ENCODE peak calls at places on chromosome 7, in five cellular contexts. B is stomach, E is AG04450, Q is choroid plexus epithelial cell, H is OCI-LY7. S is an unnamed sample.

GRCh38 chr7:32053204-32053603 is 17.0 kb downstream of the PDE1C start:
- DNase-seq in B (no peak), H (no peak), Q (no peak), E (no peak), S (no peak)

GRCh38 chr7:4179616-4180380 is 502.3 kb upstream of the FOXK1 start:
- DNase-seq in E (no peak), H (no peak), B (no peak), Q (no peak), S (no peak)

GRCh38 chr7:33418251-33418701 is 288.9 kb downstream of the BBS9 start:
- DNase-seq in Q (peak; percentile 83), E (no peak), H (no peak), B (no peak), S (no peak)

GRCh38 chr7:12423995-12424745 is 20.5 kb upstream of the VWDE start:
- DNase-seq in B (no peak), H (no peak), Q (no peak), E (no peak), S (no peak)

GRCh38 chr7:135994466-135995205 is 17.5 kb upstream of the MTPN start:
- DNase-seq in E (no peak), Q (peak; percentile 67), H (no peak), B (no peak), S (no peak)

GRCh38 chr7:24952464-24952863 is 27.5 kb downstream of the OSBPL3 start:
- DNase-seq in B (no peak), H (no peak), E (no peak), Q (no peak), S (no peak)

GRCh38 chr7:130970696-130971095 is 236.7 kb upstream of the KLF14 start:
- DNase-seq in Q (no peak), E (no peak), B (no peak), H (no peak), S (no peak)

GRCh38 chr7:68246189-68246633 is 1249.6 kb downstream of the TYW1 start:
- DNase-seq in B (no peak), E (no peak), H (no peak), Q (no peak), S (no peak)

GRCh38 chr7:103573479-103574058 is 127.6 kb upstream of the SLC26A5 start:
- DNase-seq in H (peak; percentile 24), B (no peak), E (no peak), Q (peak; percentile 68), S (peak; percentile 2)

GRCh38 chr7:117008849-117009531 is 55.7 kb downstream of the ST7 start:
- DNase-seq in Q (peak; percentile 90), H (no peak), E (no peak), B (no peak), S (peak; percentile 41)

GRCh38 chr7:74068378-74069085 is 15.1 kb upstream of the LIMK1 start:
- DNase-seq in Q (no peak), E (no peak), H (no peak), B (no peak), S (no peak)

GRCh38 chr7:2982401-2982800 is 61.3 kb downstream of the CARD11 start:
- DNase-seq in Q (no peak), E (no peak), H (no peak), B (no peak), S (no peak)

GRCh38 chr7:101985646-101986199 is 168.3 kb downstream of the CUX1 start:
- DNase-seq in Q (no peak), E (no peak), B (no peak), H (peak; percentile 56), S (no peak)

GRCh38 chr7:13639416-13639815 is 350.1 kb downstream of the ETV1 start:
- DNase-seq in H (no peak), Q (no peak), E (no peak), B (no peak), S (no peak)

GRCh38 chr7:50310361-50310760 is 5.8 kb downstream of the IKZF1 start:
- DNase-seq in E (no peak), B (no peak), Q (no peak), H (peak; percentile 78), S (no peak)

GRCh38 chr7:7438851-7439250 is 96.8 kb downstream of the COL28A1 start:
- DNase-seq in E (peak; percentile 95), Q (peak; percentile 98), B (no peak), H (no peak), S (no peak)

GRCh38 chr7:81173766-81174281 is 255.0 kb upstream of the SEMA3C start:
- DNase-seq in H (no peak), Q (peak; percentile 88), B (peak; percentile 31), E (peak; percentile 53), S (no peak)

GRCh38 chr7:1555813-1556540 is at the start of gene TMEM184A:
- DNase-seq in E (no peak), B (peak; percentile 96), Q (no peak), H (peak; percentile 75), S (no peak)

GRCh38 chr7:46654546-46655443 is 733.7 kb upstream of the IGFBP3 start:
- DNase-seq in B (no peak), Q (peak; percentile 39), H (no peak), E (no peak), S (no peak)

GRCh38 chr7:47435889-47436312 is 146.0 kb downstream of the TNS3 start:
- DNase-seq in B (peak; percentile 70), E (peak; percentile 47), Q (peak; percentile 93), H (peak; percentile 66), S (peak; percentile 16)

DNA sequence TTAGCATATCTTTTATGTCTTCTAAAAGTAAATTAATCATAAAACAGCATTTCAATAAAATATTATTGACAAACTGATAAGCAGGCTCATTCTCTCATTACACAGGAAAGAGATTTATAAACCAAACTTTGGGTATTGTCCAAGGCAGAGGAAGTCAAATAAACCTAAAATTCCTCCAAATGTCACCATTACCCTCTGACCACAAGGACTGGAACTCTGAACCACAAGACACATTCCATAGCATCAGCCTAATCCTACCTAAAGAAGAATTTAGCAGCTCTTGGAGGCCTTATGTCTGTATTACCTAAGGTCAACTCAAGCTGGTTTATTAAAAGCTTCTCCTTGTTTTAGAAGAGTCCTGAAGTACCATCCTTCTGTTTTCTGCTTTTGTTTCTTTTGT is 82.4 kb upstream of the SLC13A1 start:
- DNase-seq in H (no peak), E (no peak), Q (peak; percentile 87), B (no peak), S (no peak)
- H3K4me3 ChIP-seq in H (no peak overlapping the region), E (no peak overlapping the region), Q (no peak overlapping the region), B (no peak overlapping the region), S (no peak overlapping the region)

DNA sequence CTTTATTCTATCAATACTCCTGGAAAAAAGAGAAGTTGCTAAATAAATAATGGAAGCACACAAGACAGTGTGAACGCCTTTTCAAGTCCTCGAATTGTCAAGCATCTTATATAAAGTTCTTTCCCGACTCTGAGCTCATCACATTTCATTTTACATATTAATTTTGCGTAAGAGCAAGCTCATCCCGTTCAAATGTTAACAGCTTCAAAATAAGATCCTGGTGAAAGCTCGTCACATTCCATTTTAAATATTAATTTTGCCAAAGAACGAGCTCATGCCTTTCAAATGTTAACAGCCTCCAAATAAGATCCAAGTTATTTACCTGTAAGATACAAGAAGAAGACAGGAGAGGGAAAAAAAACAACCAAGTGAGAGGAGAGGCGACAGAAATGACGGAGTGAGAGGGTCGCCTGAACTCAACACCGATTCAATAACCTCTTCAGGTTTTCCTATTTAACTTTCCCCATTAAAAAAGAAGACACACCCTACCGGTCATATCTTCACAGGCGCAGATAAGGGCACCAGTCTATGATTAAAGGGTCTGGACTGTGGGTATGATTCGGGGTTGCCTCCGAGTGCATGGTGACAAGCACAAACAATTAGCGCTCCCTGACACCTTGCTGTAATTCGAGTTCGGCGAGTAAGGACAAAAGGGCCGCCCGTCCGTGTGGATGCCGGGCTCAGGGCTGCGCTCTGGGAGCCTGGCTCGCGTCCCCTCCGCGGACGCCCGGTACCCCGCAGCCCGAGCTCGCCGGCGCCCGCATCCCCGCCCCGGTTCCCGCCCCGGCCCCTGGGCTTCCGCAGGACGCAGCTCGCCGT is 111.7 kb upstream of the RHEB start:
- DNase-seq in E (no peak), Q (peak; percentile 42), H (peak; percentile 50), B (peak; percentile 34), S (no peak)
- TF ChIP-seq CTCF in E (peak; percentile 37), Q (peak; percentile 39), H (peak; percentile 39), B (no peak), S (peak; percentile 15)

GRCh38 chr7:83681200-83681599 is 32.3 kb upstream of the SEMA3E start:
- DNase-seq in Q (no peak), B (no peak), H (no peak), E (no peak), S (no peak)

GRCh38 chr7:83689855-83690254 is 40.9 kb upstream of the SEMA3E start:
- DNase-seq in Q (no peak), H (no peak), B (no peak), E (no peak), S (no peak)

GRCh38 chr7:83684928-83685327 is 36.0 kb upstream of the SEMA3E start:
- DNase-seq in B (no peak), H (no peak), Q (peak; percentile 7), E (no peak), S (no peak)
- H3K4me3 ChIP-seq in B (no peak overlapping the region), H (no peak overlapping the region), Q (no peak overlapping the region), E (no peak overlapping the region), S (no peak overlapping the region)

DNA sequence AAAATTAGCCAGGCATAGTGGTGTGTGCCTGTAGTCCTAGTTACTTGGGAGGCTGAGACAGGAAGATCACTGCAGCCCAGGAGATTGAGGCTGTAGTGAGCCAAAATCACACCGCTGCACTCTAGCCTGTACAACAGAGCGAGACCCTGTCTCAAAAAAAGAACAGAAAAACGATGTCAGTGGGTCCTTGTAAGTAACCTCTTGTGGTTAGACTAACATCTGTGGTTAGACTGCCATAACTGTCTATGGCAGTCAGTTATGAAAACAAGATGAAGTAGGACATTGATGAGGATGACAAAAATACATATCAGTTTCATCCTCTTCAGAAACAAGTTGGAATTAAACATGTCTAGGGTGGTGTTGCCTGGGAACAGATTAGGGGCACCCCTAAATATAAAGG is 53.3 kb downstream of the AKAP9 start:
- DNase-seq in Q (peak; percentile 23), B (no peak), H (no peak), E (no peak), S (peak; percentile 12)
- TF ChIP-seq CTCF in Q (no peak), B (no peak), H (no peak), E (no peak), S (no peak)

GRCh38 chr7:15046851-15047250 is 144.3 kb upstream of the DGKB start:
- DNase-seq in H (no peak), Q (no peak), E (no peak), B (no peak), S (no peak)

GRCh38 chr7:15041226-15041625 is 138.7 kb upstream of the DGKB start:
- DNase-seq in Q (peak; percentile 28), H (no peak), E (peak; percentile 1), B (no peak), S (no peak)

DNA sequence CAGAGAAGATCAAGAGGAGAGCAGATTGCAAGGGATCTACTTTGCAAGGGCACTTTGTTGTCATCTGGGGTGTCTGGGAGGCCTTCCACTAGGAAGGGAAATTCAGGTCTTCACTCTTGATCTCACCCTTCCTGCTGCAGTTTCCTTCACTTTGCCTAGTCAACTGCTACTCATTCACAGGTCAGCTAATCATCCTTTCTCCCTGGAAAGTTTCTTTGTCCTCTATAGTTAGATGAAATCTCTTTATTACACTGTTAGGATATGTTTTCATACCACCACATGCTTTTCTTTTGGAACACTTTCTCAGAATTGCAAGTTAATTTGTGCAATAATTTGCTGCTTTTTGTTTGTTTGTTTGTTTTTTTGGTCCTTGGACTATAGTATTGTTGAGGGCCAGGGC is 139.7 kb upstream of the DGKB start:
- DNase-seq in Q (no peak), E (no peak), B (no peak), H (no peak), S (no peak)
- H3K4me3 ChIP-seq in Q (no peak overlapping the region), E (no peak overlapping the region), B (no peak overlapping the region), H (no peak overlapping the region), S (no peak overlapping the region)

S was measured in GM12864.